ENCODE peak calls at places on chromosomes 7 and 10, in four cellular contexts. R is Panc1, K is ascending aorta, Y is AG09309. X is an unnamed sample.

GRCh38 chr10:62244785-62245595 is 23.7 kb downstream of the RTKN2 start:
- DNase-seq in K (peak), Y (peak), R (no peak), X (peak)

GRCh38 chr10:47078393-47079163 is 167.3 kb downstream of the PTPN20 start:
- DNase-seq in K (peak), Y (no peak), R (no peak), X (no peak)

GRCh38 chr10:48634198-48634983 is 29.5 kb upstream of the ARHGAP22 start:
- DNase-seq in R (no peak), K (peak), Y (peak), X (peak)

GRCh38 chr10:84427903-84428650 is 99.7 kb downstream of the CCSER2 start:
- DNase-seq in K (no peak), R (no peak), Y (no peak), X (no peak)

GRCh38 chr10:104317195-104318095 is 20.8 kb downstream of the ITPRIP start:
- DNase-seq in R (no peak), K (no peak), Y (peak), X (no peak)

GRCh38 chr7:92813390-92814024 is 22.9 kb downstream of the CDK6 start:
- DNase-seq in Y (no peak), K (no peak), R (no peak), X (no peak)

GRCh38 chr7:13945670-13946069 is 43.8 kb downstream of the ETV1 start:
- DNase-seq in Y (peak), R (no peak), K (no peak), X (no peak)

GRCh38 chr7:139588632-139589031 is 65.1 kb downstream of the CLEC2L start:
- DNase-seq in K (peak), Y (no peak), R (no peak), X (no peak)

GRCh38 chr7:17275749-17276671 is 22.4 kb upstream of the AHR start:
- DNase-seq in K (peak), R (peak), Y (peak), X (no peak)

GRCh38 chr10:46534828-46535524 is 21.5 kb downstream of the GPRIN2 start:
- DNase-seq in Y (no peak), R (no peak), K (no peak), X (no peak)

GRCh38 chr7:38280000-38280399 is 6.6 kb upstream of the TARP start:
- DNase-seq in K (no peak), Y (no peak), R (no peak), X (no peak)

GRCh38 chr7:24291271-24291670 is 7.3 kb downstream of the NPY start:
- DNase-seq in Y (no peak), R (no peak), K (no peak), X (no peak)

GRCh38 chr10:71398991-71399375 is 2.3 kb downstream of the CDH23 start:
- DNase-seq in Y (no peak), R (no peak), K (no peak), X (no peak)

GRCh38 chr10:112491144-112491543 is 44.1 kb downstream of the VTI1A start:
- DNase-seq in Y (peak), K (no peak), R (no peak), X (no peak)

GRCh38 chr7:80760292-80760691 is 121.8 kb downstream of the CD36 start:
- DNase-seq in R (no peak), Y (no peak), K (no peak), X (no peak)

GRCh38 chr10:77485847-77486246 is 151.8 kb downstream of the KCNMA1 start:
- DNase-seq in Y (no peak), K (no peak), R (no peak), X (no peak)

GRCh38 chr7:114916261-114916892 is 5.5 kb upstream of the MDFIC start:
- DNase-seq in Y (no peak), K (no peak), R (no peak), X (no peak)

GRCh38 chr7:64863021-64863420 is 40.1 kb upstream of the ZNF273 start:
- DNase-seq in R (no peak), Y (no peak), K (no peak), X (no peak)

GRCh38 chr10:123891147-123892011 is at the start of gene CPXM2:
- DNase-seq in Y (no peak), K (peak), R (no peak), X (no peak)

GRCh38 chr10:109937460-109937859 is 14.1 kb upstream of the XPNPEP1 start:
- DNase-seq in Y (no peak), K (no peak), R (no peak), X (no peak)

GRCh38 chr10:4242561-4243035 is 457.6 kb upstream of the KLF6 start:
- DNase-seq in Y (no peak), R (peak), K (no peak), X (peak)

GRCh38 chr10:4241724-4242345 is 456.8 kb upstream of the KLF6 start:
- DNase-seq in K (peak), R (peak), Y (peak), X (peak)

GRCh38 chr10:4243169-4243568 is 458.2 kb upstream of the KLF6 start:
- DNase-seq in R (no peak), K (no peak), Y (no peak), X (no peak)

GRCh38 chr10:4243651-4244050 is 458.6 kb upstream of the KLF6 start:
- DNase-seq in Y (peak), K (peak), R (peak), X (peak)

DNA sequence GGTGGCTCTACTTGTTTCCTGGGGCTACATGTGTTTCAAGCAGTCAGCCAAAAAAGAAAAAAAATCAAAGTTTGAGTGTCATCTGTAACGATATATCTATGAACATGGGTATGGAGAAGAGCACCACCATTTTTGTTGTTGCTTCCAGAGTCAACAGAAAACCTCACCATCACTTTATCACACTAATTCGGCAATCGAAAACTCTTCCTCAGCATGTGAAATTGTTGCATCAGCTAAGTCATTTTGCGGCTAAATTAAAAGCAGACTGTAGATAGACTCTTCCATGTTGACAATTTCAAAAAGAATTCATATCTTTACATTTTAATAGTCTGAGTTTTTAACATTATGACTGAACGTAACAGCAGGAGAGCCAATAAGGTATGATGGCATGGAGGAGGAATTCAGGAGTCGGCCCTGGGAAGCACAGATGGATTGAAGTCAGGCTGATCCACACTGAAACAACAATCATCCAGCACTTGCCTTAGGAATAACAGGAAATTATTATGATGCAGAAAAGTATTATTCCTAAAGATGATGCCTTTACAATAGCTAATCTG is 455.7 kb upstream of the KLF6 start:
- DNase-seq in R (peak), K (no peak), Y (peak), X (no peak)
- H3K4me3 ChIP-seq in R (no peak), K (peak), Y (no peak), X (no peak)

GRCh38 chr7:142585425-142585824 is 163.8 kb upstream of the PRSS1 start:
- DNase-seq in Y (no peak), R (no peak), K (no peak), X (no peak)
- TF ChIP-seq CTCF in Y (peak), R (peak), K (no peak), X (peak)

GRCh38 chr10:98266647-98267046 is 1.3 kb downstream of the LOXL4 start:
- DNase-seq in R (no peak), Y (no peak), K (no peak), X (no peak)

GRCh38 chr10:98268694-98269386 is 846 bp upstream of the LOXL4 start:
- DNase-seq in K (peak), Y (no peak), R (no peak), X (no peak)

GRCh38 chr10:98267894-98268693 is at the start of gene LOXL4:
- DNase-seq in K (peak), Y (no peak), R (no peak), X (no peak)

GRCh38 chr10:98265403-98266378 is 2.3 kb downstream of the LOXL4 start:
- DNase-seq in K (no peak), R (no peak), Y (no peak), X (no peak)

GRCh38 chr10:98267069-98267893 is 713 bp downstream of the LOXL4 start:
- DNase-seq in Y (no peak), K (peak), R (no peak), X (no peak)
- H3K4me3 ChIP-seq in Y (peak), K (peak), R (peak), X (peak)

GRCh38 chr7:146054909-146055308 is 61.7 kb upstream of the CNTNAP2 start:
- DNase-seq in K (no peak), Y (no peak), R (no peak), X (no peak)
- TF ChIP-seq CTCF in K (no peak), Y (no peak), R (no peak), X (no peak)

GRCh38 chr7:728602-729001 is 1.5 kb upstream of the PRKAR1B start:
- DNase-seq in K (no peak), R (no peak), Y (no peak), X (no peak)
- H3K4me3 ChIP-seq in K (no peak), R (peak), Y (no peak), X (peak)

GRCh38 chr7:48016641-48017040 is 12.3 kb downstream of the SUN3 start:
- DNase-seq in K (no peak), R (no peak), Y (no peak), X (no peak)

GRCh38 chr7:48011952-48012351 is 17.0 kb downstream of the SUN3 start:
- DNase-seq in K (no peak), Y (no peak), R (no peak), X (no peak)

DNA sequence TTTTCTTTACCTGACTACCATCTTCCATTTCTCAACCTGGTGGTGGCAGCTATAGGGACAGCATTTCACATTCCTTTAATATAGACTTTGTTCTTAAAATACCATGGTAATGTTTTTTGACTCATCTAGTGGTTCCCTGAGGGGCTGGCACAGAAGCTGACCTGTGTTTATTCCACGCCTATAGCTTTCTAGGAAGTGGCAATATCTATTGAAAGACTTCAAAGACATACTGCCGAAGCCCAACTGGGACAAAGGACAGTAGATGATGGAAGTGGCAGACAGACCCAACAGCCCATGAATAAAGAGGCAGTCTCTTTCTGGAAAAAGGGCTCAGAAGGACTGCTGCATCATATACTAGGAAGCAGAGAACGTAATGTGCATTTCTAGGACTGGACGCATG is 11.2 kb downstream of the SUN3 start:
- DNase-seq in R (no peak), K (no peak), Y (no peak), X (no peak)
- TF ChIP-seq CTCF in R (no peak), K (no peak), Y (no peak), X (no peak)

DNA sequence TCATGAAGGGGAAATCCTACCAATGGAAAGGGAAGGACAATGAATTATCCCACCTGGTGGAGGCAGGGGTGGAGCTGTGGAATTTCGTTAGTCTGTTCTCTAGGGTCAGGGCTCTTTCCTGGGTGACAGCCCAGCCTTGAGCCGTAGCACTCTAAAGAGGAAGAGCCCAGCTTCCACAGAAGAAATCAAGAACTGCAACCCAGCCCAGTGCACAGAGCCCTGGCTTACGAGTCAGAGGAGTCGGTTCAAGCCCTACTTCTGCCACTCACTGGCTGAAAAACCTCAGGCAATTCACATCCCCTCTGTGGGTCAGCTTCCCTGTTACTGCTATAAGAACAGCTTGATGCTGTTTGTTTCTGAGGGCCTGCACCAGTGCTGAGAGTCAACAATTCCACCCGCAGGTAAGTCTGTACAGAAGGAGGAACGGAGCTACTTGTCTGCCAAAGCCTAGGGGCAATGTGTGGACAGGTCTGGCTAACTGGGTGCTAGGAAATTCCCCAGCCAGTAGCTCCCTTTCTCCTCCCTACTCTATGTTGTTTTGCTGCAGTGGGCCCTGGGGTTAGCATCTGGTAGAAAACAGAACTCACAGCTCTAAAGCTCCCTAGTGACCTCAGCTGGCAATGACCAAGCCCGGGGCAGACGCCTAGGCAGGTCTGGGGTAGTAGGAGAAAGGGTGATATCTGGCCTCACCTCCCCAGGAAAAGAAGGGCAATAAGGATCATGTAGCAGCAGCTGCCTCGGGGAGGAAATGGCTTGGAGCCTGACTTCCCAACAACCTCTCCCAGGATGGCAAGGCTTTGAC is 3.3 kb downstream of the AVPI1 start:
- DNase-seq in Y (no peak), R (no peak), K (no peak), X (no peak)
- H3K4me3 ChIP-seq in Y (peak), R (no peak), K (peak), X (peak)

GRCh38 chr7:107165341-107165740 is 3.5 kb upstream of the HBP1 start:
- DNase-seq in Y (no peak), K (no peak), R (no peak), X (no peak)

GRCh38 chr7:107169120-107170050 is 582 bp downstream of the HBP1 start:
- DNase-seq in K (peak), R (peak), Y (peak), X (peak)

GRCh38 chr7:107166702-107167426 is 1.9 kb upstream of the HBP1 start:
- DNase-seq in R (no peak), Y (no peak), K (no peak), X (no peak)

GRCh38 chr7:107168233-107169119 is at the start of gene HBP1:
- DNase-seq in R (peak), K (peak), Y (peak), X (peak)

DNA sequence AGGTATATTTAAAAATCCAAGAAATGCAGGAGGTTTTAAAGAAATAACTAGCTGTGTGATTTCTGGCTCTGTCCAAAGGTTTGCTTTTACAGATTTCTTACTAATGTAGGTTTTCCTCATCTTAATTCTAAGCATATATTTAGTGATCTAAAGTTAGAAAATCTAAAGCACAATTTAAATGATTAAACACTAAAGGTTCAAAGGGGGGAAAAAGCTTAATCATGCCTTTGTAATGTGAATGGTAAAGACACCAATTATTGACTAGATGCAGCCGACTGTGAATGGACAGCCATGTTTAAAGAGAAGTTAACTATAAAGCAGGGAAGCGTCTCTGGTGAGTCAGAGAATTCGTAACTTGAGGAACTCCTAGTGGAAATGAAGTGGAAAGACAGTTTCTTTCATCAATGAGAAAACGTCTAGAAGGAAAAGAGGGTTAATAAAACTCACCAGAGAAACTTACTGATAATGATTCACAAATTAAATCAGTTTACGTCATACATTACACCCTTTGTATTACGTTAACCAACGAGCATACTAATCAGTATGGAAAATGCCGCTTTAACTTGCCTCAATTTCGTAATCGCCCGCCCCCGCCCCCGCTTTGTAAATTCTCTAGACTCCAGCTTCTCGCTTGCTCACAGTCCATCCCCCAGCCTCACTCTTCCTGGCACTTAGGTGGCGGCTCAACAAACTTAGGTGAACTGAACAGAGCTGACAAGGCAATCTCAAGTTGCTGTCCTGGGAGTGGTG is 1.1 kb upstream of the HBP1 start:
- DNase-seq in R (peak), K (no peak), Y (peak), X (peak)
- TF ChIP-seq CTCF in R (peak), K (peak), Y (peak), X (peak)